ENCODE peak calls at places on chromosome 1, in seven cellular contexts. One of them, this sample, is unnamed.

GRCh38 chr1:156154317-156154749 is 948 bp downstream of the SEMA4A start:
- DNase-seq in Right ventricle myocardium superior: peak
- DNase-seq in brain microvascular endothelial cell: no peak
- DNase-seq in progenitor cell of endocrine pancreas: no peak
- DNase-seq in tibial nerve: no peak
- DNase-seq in mucosa of gallbladder: no peak
- DNase-seq in GM04503: no peak
- DNase-seq in this sample: peak

GRCh38 chr1:165228111-165228655 is 128.3 kb downstream of the LMX1A start:
- DNase-seq in Right ventricle myocardium superior: no peak
- DNase-seq in brain microvascular endothelial cell: no peak
- DNase-seq in progenitor cell of endocrine pancreas: no peak
- DNase-seq in tibial nerve: no peak
- DNase-seq in mucosa of gallbladder: no peak
- DNase-seq in GM04503: no peak
- DNase-seq in this sample: no peak

GRCh38 chr1:25538165-25538860 is 5.1 kb upstream of the LDLRAP1 start:
- DNase-seq in Right ventricle myocardium superior: no peak
- DNase-seq in brain microvascular endothelial cell: no peak
- DNase-seq in progenitor cell of endocrine pancreas: no peak
- DNase-seq in tibial nerve: no peak
- DNase-seq in mucosa of gallbladder: no peak
- DNase-seq in GM04503: no peak
- DNase-seq in this sample: no peak

GRCh38 chr1:12380316-12381249 is 150.8 kb downstream of the VPS13D start:
- DNase-seq in Right ventricle myocardium superior: no peak
- DNase-seq in brain microvascular endothelial cell: no peak
- DNase-seq in progenitor cell of endocrine pancreas: no peak
- DNase-seq in tibial nerve: no peak
- DNase-seq in mucosa of gallbladder: no peak
- DNase-seq in GM04503: no peak
- DNase-seq in this sample: no peak

GRCh38 chr1:15424981-15425380 is 13.3 kb upstream of the CTRC start:
- DNase-seq in Right ventricle myocardium superior: no peak
- DNase-seq in brain microvascular endothelial cell: no peak
- DNase-seq in progenitor cell of endocrine pancreas: no peak
- DNase-seq in tibial nerve: no peak
- DNase-seq in mucosa of gallbladder: no peak
- DNase-seq in GM04503: no peak
- DNase-seq in this sample: peak

GRCh38 chr1:106978477-106979322 is 77.8 kb upstream of the PRMT6 start:
- DNase-seq in Right ventricle myocardium superior: no peak
- DNase-seq in brain microvascular endothelial cell: no peak
- DNase-seq in progenitor cell of endocrine pancreas: no peak
- DNase-seq in tibial nerve: no peak
- DNase-seq in mucosa of gallbladder: no peak
- DNase-seq in GM04503: no peak
- DNase-seq in this sample: no peak

GRCh38 chr1:244318512-244318911 is 133.2 kb downstream of the ADSS2 start:
- DNase-seq in Right ventricle myocardium superior: no peak
- DNase-seq in brain microvascular endothelial cell: no peak
- DNase-seq in progenitor cell of endocrine pancreas: no peak
- DNase-seq in tibial nerve: no peak
- DNase-seq in mucosa of gallbladder: no peak
- DNase-seq in GM04503: no peak
- DNase-seq in this sample: no peak

GRCh38 chr1:34162852-34163766 is 1.9 kb downstream of the CSMD2 start:
- DNase-seq in Right ventricle myocardium superior: peak
- DNase-seq in brain microvascular endothelial cell: peak
- DNase-seq in progenitor cell of endocrine pancreas: peak
- DNase-seq in tibial nerve: peak
- DNase-seq in mucosa of gallbladder: peak
- DNase-seq in GM04503: peak
- DNase-seq in this sample: no peak

GRCh38 chr1:9075023-9075422 is 5.6 kb upstream of the SLC2A5 start:
- DNase-seq in Right ventricle myocardium superior: no peak
- DNase-seq in brain microvascular endothelial cell: no peak
- DNase-seq in progenitor cell of endocrine pancreas: no peak
- DNase-seq in tibial nerve: no peak
- DNase-seq in mucosa of gallbladder: no peak
- DNase-seq in GM04503: no peak
- DNase-seq in this sample: no peak

GRCh38 chr1:24951810-24952412 is 21.8 kb upstream of the RUNX3 start:
- DNase-seq in Right ventricle myocardium superior: no peak
- DNase-seq in brain microvascular endothelial cell: no peak
- DNase-seq in progenitor cell of endocrine pancreas: no peak
- DNase-seq in tibial nerve: no peak
- DNase-seq in mucosa of gallbladder: no peak
- DNase-seq in GM04503: no peak
- DNase-seq in this sample: no peak

GRCh38 chr1:244757091-244757939 is 78.1 kb upstream of the COX20 start:
- DNase-seq in Right ventricle myocardium superior: no peak
- DNase-seq in brain microvascular endothelial cell: no peak
- DNase-seq in progenitor cell of endocrine pancreas: no peak
- DNase-seq in tibial nerve: no peak
- DNase-seq in mucosa of gallbladder: no peak
- DNase-seq in GM04503: peak
- DNase-seq in this sample: no peak

GRCh38 chr1:14848203-14848602 is 249.7 kb downstream of the KAZN start:
- DNase-seq in Right ventricle myocardium superior: no peak
- DNase-seq in brain microvascular endothelial cell: no peak
- DNase-seq in progenitor cell of endocrine pancreas: no peak
- DNase-seq in tibial nerve: no peak
- DNase-seq in mucosa of gallbladder: no peak
- DNase-seq in GM04503: no peak
- DNase-seq in this sample: no peak

GRCh38 chr1:195328102-195328501 is 1280.1 kb downstream of the KCNT2 start:
- DNase-seq in Right ventricle myocardium superior: no peak
- DNase-seq in brain microvascular endothelial cell: no peak
- DNase-seq in progenitor cell of endocrine pancreas: no peak
- DNase-seq in tibial nerve: no peak
- DNase-seq in mucosa of gallbladder: no peak
- DNase-seq in GM04503: no peak
- DNase-seq in this sample: no peak

GRCh38 chr1:12475947-12476346 is 142.1 kb downstream of the DHRS3 start:
- DNase-seq in Right ventricle myocardium superior: no peak
- DNase-seq in brain microvascular endothelial cell: peak
- DNase-seq in progenitor cell of endocrine pancreas: no peak
- DNase-seq in tibial nerve: no peak
- DNase-seq in mucosa of gallbladder: no peak
- DNase-seq in GM04503: no peak
- DNase-seq in this sample: no peak

GRCh38 chr1:16266411-16267118 is 29.6 kb upstream of the CPLANE2 start:
- DNase-seq in Right ventricle myocardium superior: no peak
- DNase-seq in brain microvascular endothelial cell: peak
- DNase-seq in progenitor cell of endocrine pancreas: no peak
- DNase-seq in tibial nerve: no peak
- DNase-seq in mucosa of gallbladder: no peak
- DNase-seq in GM04503: no peak
- DNase-seq in this sample: no peak

GRCh38 chr1:198158766-198159589 is 2.2 kb downstream of the NEK7 start:
- DNase-seq in Right ventricle myocardium superior: peak
- DNase-seq in brain microvascular endothelial cell: peak
- DNase-seq in progenitor cell of endocrine pancreas: peak
- DNase-seq in tibial nerve: peak
- DNase-seq in mucosa of gallbladder: peak
- DNase-seq in GM04503: peak
- DNase-seq in this sample: peak

GRCh38 chr1:95850165-95850649 is 616.2 kb downstream of the RWDD3 start:
- DNase-seq in Right ventricle myocardium superior: no peak
- DNase-seq in brain microvascular endothelial cell: no peak
- DNase-seq in progenitor cell of endocrine pancreas: no peak
- DNase-seq in tibial nerve: no peak
- DNase-seq in mucosa of gallbladder: no peak
- DNase-seq in GM04503: no peak
- DNase-seq in this sample: no peak

GRCh38 chr1:165644064-165644735 is 13.2 kb downstream of the MGST3 start:
- DNase-seq in Right ventricle myocardium superior: no peak
- DNase-seq in brain microvascular endothelial cell: no peak
- DNase-seq in progenitor cell of endocrine pancreas: no peak
- DNase-seq in tibial nerve: no peak
- DNase-seq in mucosa of gallbladder: no peak
- DNase-seq in GM04503: no peak
- DNase-seq in this sample: no peak

GRCh38 chr1:192476802-192477298 is 98.7 kb upstream of the RGS1 start:
- DNase-seq in Right ventricle myocardium superior: peak
- DNase-seq in brain microvascular endothelial cell: peak
- DNase-seq in progenitor cell of endocrine pancreas: no peak
- DNase-seq in tibial nerve: no peak
- DNase-seq in mucosa of gallbladder: peak
- DNase-seq in GM04503: no peak
- DNase-seq in this sample: peak

GRCh38 chr1:171422489-171422888 is 62.8 kb upstream of the PRRC2C start:
- DNase-seq in Right ventricle myocardium superior: no peak
- DNase-seq in brain microvascular endothelial cell: peak
- DNase-seq in progenitor cell of endocrine pancreas: no peak
- DNase-seq in tibial nerve: no peak
- DNase-seq in mucosa of gallbladder: no peak
- DNase-seq in GM04503: no peak
- DNase-seq in this sample: no peak

GRCh38 chr1:154849645-154850131 is 20.4 kb downstream of the KCNN3 start:
- DNase-seq in Right ventricle myocardium superior: no peak
- DNase-seq in brain microvascular endothelial cell: no peak
- DNase-seq in progenitor cell of endocrine pancreas: no peak
- DNase-seq in tibial nerve: no peak
- DNase-seq in mucosa of gallbladder: no peak
- DNase-seq in GM04503: no peak
- DNase-seq in this sample: peak

GRCh38 chr1:208598021-208598420 is 353.8 kb upstream of the PLXNA2 start:
- DNase-seq in Right ventricle myocardium superior: no peak
- DNase-seq in brain microvascular endothelial cell: no peak
- DNase-seq in progenitor cell of endocrine pancreas: no peak
- DNase-seq in tibial nerve: no peak
- DNase-seq in mucosa of gallbladder: no peak
- DNase-seq in GM04503: no peak
- DNase-seq in this sample: no peak

GRCh38 chr1:36298640-36299039 is 7.5 kb upstream of the SH3D21 start:
- DNase-seq in Right ventricle myocardium superior: no peak
- DNase-seq in brain microvascular endothelial cell: no peak
- DNase-seq in progenitor cell of endocrine pancreas: no peak
- DNase-seq in tibial nerve: no peak
- DNase-seq in mucosa of gallbladder: no peak
- DNase-seq in GM04503: no peak
- DNase-seq in this sample: no peak

GRCh38 chr1:204455063-204455830 is 39.4 kb downstream of the PIK3C2B start:
- DNase-seq in Right ventricle myocardium superior: peak
- DNase-seq in brain microvascular endothelial cell: no peak
- DNase-seq in progenitor cell of endocrine pancreas: no peak
- DNase-seq in tibial nerve: no peak
- DNase-seq in mucosa of gallbladder: no peak
- DNase-seq in GM04503: no peak
- DNase-seq in this sample: no peak

GRCh38 chr1:76868154-76868882 is 1.0 kb downstream of the ST6GALNAC5 start:
- DNase-seq in Right ventricle myocardium superior: peak
- DNase-seq in brain microvascular endothelial cell: peak
- DNase-seq in progenitor cell of endocrine pancreas: peak
- DNase-seq in tibial nerve: no peak
- DNase-seq in mucosa of gallbladder: no peak
- DNase-seq in GM04503: no peak
- DNase-seq in this sample: no peak

GRCh38 chr1:167522246-167522645 is 3.9 kb upstream of the CD247 start:
- DNase-seq in Right ventricle myocardium superior: no peak
- DNase-seq in brain microvascular endothelial cell: peak
- DNase-seq in progenitor cell of endocrine pancreas: no peak
- DNase-seq in tibial nerve: no peak
- DNase-seq in mucosa of gallbladder: no peak
- DNase-seq in GM04503: no peak
- DNase-seq in this sample: no peak

GRCh38 chr1:154514066-154514553 is 11.9 kb upstream of the SHE start:
- DNase-seq in Right ventricle myocardium superior: no peak
- DNase-seq in brain microvascular endothelial cell: no peak
- DNase-seq in progenitor cell of endocrine pancreas: no peak
- DNase-seq in tibial nerve: no peak
- DNase-seq in mucosa of gallbladder: no peak
- DNase-seq in GM04503: no peak
- DNase-seq in this sample: no peak

GRCh38 chr1:168623003-168623828 is 46.8 kb downstream of the XCL1 start:
- DNase-seq in Right ventricle myocardium superior: no peak
- DNase-seq in brain microvascular endothelial cell: peak
- DNase-seq in progenitor cell of endocrine pancreas: no peak
- DNase-seq in tibial nerve: no peak
- DNase-seq in mucosa of gallbladder: peak
- DNase-seq in GM04503: no peak
- DNase-seq in this sample: no peak

GRCh38 chr1:40594187-40594531 is 62.7 kb downstream of the ZNF684 start:
- DNase-seq in Right ventricle myocardium superior: no peak
- DNase-seq in brain microvascular endothelial cell: no peak
- DNase-seq in progenitor cell of endocrine pancreas: no peak
- DNase-seq in tibial nerve: no peak
- DNase-seq in mucosa of gallbladder: no peak
- DNase-seq in GM04503: no peak
- DNase-seq in this sample: no peak

GRCh38 chr1:20720631-20721051 is 2.8 kb upstream of the KIF17 start:
- DNase-seq in Right ventricle myocardium superior: peak
- DNase-seq in brain microvascular endothelial cell: no peak
- DNase-seq in progenitor cell of endocrine pancreas: no peak
- DNase-seq in tibial nerve: no peak
- DNase-seq in mucosa of gallbladder: no peak
- DNase-seq in GM04503: no peak
- DNase-seq in this sample: no peak